ENCODE peak calls at places on chromosomes 3 and 15, in five cellular contexts. E, F, R, Y and W are unnamed samples.

GRCh38 chr3:186964071-186964470 is 33.7 kb downstream of the ST6GAL1 start:
- DNase-seq in E (no peak), R (no peak), Y (no peak), F (no peak), W (no peak)

GRCh38 chr3:67614195-67614594 is 40.2 kb downstream of the SUCLG2 start:
- DNase-seq in Y (no peak), E (no peak), F (peak; percentile 11), R (no peak), W (no peak)

GRCh38 chr3:76943058-76943457 is 96.8 kb upstream of the ROBO2 start:
- DNase-seq in Y (no peak), E (peak; percentile 21), R (no peak), F (no peak), W (peak; percentile 48)

GRCh38 chr15:68818671-68819450 is 1.8 kb downstream of the ANP32A start:
- DNase-seq in Y (no peak), E (no peak), F (peak; percentile 38), R (peak; percentile 33), W (peak; percentile 24)

GRCh38 chr3:58497074-58497473 is 5.2 kb downstream of the KCTD6 start:
- DNase-seq in F (peak; percentile 68), E (no peak), R (no peak), Y (no peak), W (no peak)

GRCh38 chr3:145557405-145557804 is 603.6 kb downstream of the PLOD2 start:
- DNase-seq in F (peak; percentile 39), Y (no peak), E (peak; percentile 5), R (peak; percentile 4), W (no peak)

GRCh38 chr15:29680806-29681485 is 141.3 kb downstream of the TJP1 start:
- DNase-seq in Y (no peak), E (no peak), F (no peak), R (no peak), W (no peak)

GRCh38 chr3:9064251-9064650 is 101.0 kb upstream of the RAD18 start:
- DNase-seq in F (no peak), Y (no peak), E (no peak), R (no peak), W (no peak)

GRCh38 chr3:37114251-37115145 is 59.9 kb downstream of the LRRFIP2 start:
- DNase-seq in R (no peak), Y (no peak), F (no peak), E (no peak), W (no peak)

GRCh38 chr3:72129384-72130094 is 344.6 kb upstream of the PROK2 start:
- DNase-seq in F (no peak), Y (no peak), E (no peak), R (no peak), W (no peak)

GRCh38 chr3:107411779-107412178 is 34.5 kb downstream of the CCDC54 start:
- DNase-seq in E (no peak), F (no peak), R (no peak), Y (no peak), W (no peak)

GRCh38 chr15:67781907-67782559 is 43.3 kb upstream of the SKOR1 start:
- DNase-seq in Y (no peak), F (no peak), E (no peak), R (no peak), W (no peak)

GRCh38 chr3:190595212-190595795 is 81.4 kb downstream of the IL1RAP start:
- DNase-seq in R (no peak), E (no peak), F (no peak), Y (no peak), W (peak; percentile 31)

GRCh38 chr3:4776980-4777581 is 202.2 kb upstream of the BHLHE40 start:
- DNase-seq in R (no peak), E (no peak), F (no peak), Y (peak; percentile 98), W (no peak)

GRCh38 chr3:58009749-58010535 is 1.7 kb downstream of the FLNB start:
- DNase-seq in F (no peak), Y (no peak), R (no peak), E (no peak), W (no peak)

GRCh38 chr3:143224731-143225130 is 105.2 kb downstream of the CHST2 start:
- DNase-seq in E (no peak), Y (no peak), R (no peak), F (no peak), W (no peak)

GRCh38 chr3:13420051-13420816 is at the start of gene NUP210:
- DNase-seq in R (peak; percentile 75), Y (no peak), F (no peak), E (no peak), W (peak; percentile 50)

GRCh38 chr3:197736491-197737318 is at the start of gene RUBCN:
- DNase-seq in R (peak; percentile 85), E (peak; percentile 88), F (peak; percentile 95), Y (peak; percentile 81), W (peak; percentile 91)

GRCh38 chr3:102593754-102594602 is 159.2 kb downstream of the ZPLD1 start:
- DNase-seq in R (no peak), E (no peak), F (no peak), Y (no peak), W (no peak)

GRCh38 chr3:172029425-172030128 is 9.8 kb upstream of the FNDC3B start:
- DNase-seq in Y (no peak), E (no peak), F (no peak), R (no peak), W (no peak)

GRCh38 chr3:74789111-74789510 is 174.7 kb upstream of the CNTN3 start:
- DNase-seq in R (no peak), F (no peak), Y (no peak), E (no peak), W (peak; percentile 26)

GRCh38 chr3:98961161-98962155 is 60.0 kb upstream of the DCBLD2 start:
- DNase-seq in R (no peak), Y (no peak), F (no peak), E (no peak), W (no peak)

GRCh38 chr3:64176461-64176996 is 48.7 kb downstream of the PRICKLE2 start:
- DNase-seq in R (no peak), E (no peak), F (no peak), Y (peak; percentile 33), W (no peak)

GRCh38 chr3:154214320-154214719 is 93.1 kb downstream of the ARHGEF26 start:
- DNase-seq in Y (no peak), F (no peak), R (no peak), E (no peak), W (no peak)

GRCh38 chr3:120420855-120421570 is 29.8 kb downstream of the FSTL1 start:
- DNase-seq in Y (no peak), R (no peak), F (no peak), E (no peak), W (no peak)

GRCh38 chr15:73677146-73677607 is 7.0 kb upstream of the CD276 start:
- DNase-seq in Y (no peak), R (peak; percentile 72), E (no peak), F (no peak), W (peak; percentile 65)

GRCh38 chr3:61924065-61924740 is 362.8 kb downstream of the PTPRG start:
- DNase-seq in F (no peak), E (no peak), Y (no peak), R (no peak), W (no peak)

GRCh38 chr3:86416334-86416733 is 574.6 kb downstream of the VGLL3 start:
- DNase-seq in F (no peak), E (no peak), Y (no peak), R (no peak), W (no peak)

GRCh38 chr3:193225726-193226125 is 15.3 kb upstream of the PLAAT1 start:
- DNase-seq in F (no peak), E (no peak), Y (no peak), R (no peak), W (no peak)

GRCh38 chr3:113231827-113232253 is 20.5 kb downstream of the BOC start:
- DNase-seq in F (peak; percentile 74), E (no peak), R (no peak), Y (no peak), W (peak; percentile 58)

GRCh38 chr3:27312044-27312668 is 57.0 kb downstream of the NEK10 start:
- DNase-seq in Y (peak; percentile 15), F (peak; percentile 50), E (no peak), R (peak; percentile 57), W (peak; percentile 66)

GRCh38 chr3:168570404-168571173 is 474.9 kb upstream of the GOLIM4 start:
- DNase-seq in F (no peak), Y (no peak), E (no peak), R (no peak), W (no peak)

GRCh38 chr3:12479919-12480425 is 4.3 kb upstream of the TSEN2 start:
- DNase-seq in E (no peak), F (peak; percentile 50), Y (no peak), R (peak; percentile 68), W (peak; percentile 66)

GRCh38 chr3:191912616-191913204 is 451.7 kb downstream of the PYDC2 start:
- DNase-seq in F (no peak), Y (no peak), E (no peak), R (no peak), W (no peak)

DNA sequence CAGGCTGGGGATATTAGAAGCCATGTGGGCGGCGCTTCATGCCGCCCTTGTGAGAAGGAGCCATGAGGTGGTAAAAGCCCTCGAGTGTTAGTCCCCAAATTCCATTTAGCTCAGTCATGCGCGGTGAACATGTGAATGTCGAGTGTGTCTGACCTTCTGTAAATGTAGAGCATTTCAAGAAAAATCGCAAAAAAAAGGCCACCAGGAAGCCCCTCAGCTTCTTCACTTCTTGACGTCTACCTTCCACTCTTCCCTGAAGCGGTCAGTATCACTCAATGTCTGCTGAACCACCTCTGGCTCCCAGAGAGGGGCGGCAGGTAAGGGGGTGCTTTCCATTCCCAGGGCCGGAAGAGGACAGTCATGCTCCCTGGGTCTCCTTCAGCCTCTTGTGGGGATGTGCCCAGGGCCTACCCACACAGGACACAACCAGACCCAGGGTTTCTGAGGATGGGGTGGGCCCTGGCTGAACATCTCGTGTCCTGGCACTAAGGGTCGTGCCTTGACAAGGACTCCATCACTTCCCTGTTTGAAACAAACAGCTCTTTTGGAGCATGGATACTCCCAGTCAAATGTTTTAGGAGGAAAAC is 274.9 kb downstream of the FAM43A start:
- DNase-seq in Y (no peak), R (no peak), E (no peak), F (no peak), W (no peak)
- TF ChIP-seq SUZ12 in Y (no peak), R (no peak), E (no peak), F (no peak), W (no peak)

GRCh38 chr3:43477600-43477999 is 144.2 kb downstream of the ANO10 start:
- DNase-seq in Y (no peak), E (no peak), R (no peak), F (no peak), W (no peak)
- TF ChIP-seq SUZ12 in Y (no peak), E (no peak), R (no peak), F (no peak), W (no peak)

DNA sequence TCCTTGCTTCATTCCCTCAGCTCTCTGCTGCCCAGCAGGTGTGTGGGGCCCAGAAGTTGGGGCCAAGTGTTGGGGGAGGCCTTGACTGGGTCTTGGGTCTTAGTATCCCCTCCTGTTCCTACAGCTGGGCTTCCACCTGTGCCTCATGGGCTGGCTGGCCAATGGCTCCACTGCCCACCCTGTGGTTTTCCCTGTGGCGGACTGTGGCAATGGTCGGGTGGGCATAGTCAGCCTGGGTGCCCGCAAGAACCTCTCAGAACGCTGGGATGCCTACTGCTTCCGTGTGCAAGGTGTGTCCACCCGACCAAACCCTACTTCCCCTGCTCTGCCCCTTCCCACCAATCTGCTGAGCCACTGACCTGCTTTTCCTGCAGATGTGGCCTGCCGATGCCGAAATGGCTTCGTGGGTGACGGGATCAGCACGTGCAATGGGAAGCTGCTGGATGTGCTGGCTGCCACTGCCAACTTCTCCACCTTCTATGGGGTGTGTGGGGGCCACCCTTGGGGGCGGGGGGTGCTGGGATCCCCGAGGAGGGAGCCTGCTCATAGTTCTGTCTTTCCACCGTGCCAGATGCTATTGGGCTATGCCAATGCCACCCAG is 10.9 kb downstream of the NT5DC2 start:
- DNase-seq in E (no peak), F (no peak), R (no peak), Y (no peak), W (no peak)
- TF ChIP-seq SUZ12 in E (no peak), F (no peak), R (no peak), Y (no peak), W (no peak)

GRCh38 chr3:104677932-104678331 is 688.8 kb upstream of the ALCAM start:
- DNase-seq in F (no peak), Y (no peak), E (no peak), R (no peak), W (no peak)
- TF ChIP-seq SUZ12 in F (no peak), Y (no peak), E (no peak), R (no peak), W (no peak)